ENCODE peak calls at places on chromosome 16, in six cellular contexts. A is H1, G is mesendoderm, E is IMR-90, B is neuronal stem cell, P is mesenchymal stem cell. U is an unnamed sample.

GRCh38 chr16:23365602-23366240 is 63.6 kb downstream of the SCNN1B start:
- DNase-seq in E (no peak), B (no peak), P (no peak), G (peak; percentile 23), A (no peak), U (no peak)

GRCh38 chr16:83345846-83346245 is 461.9 kb upstream of the HSBP1 start:
- DNase-seq in G (peak; percentile 82), A (no peak), E (no peak), B (no peak), P (no peak), U (no peak)

GRCh38 chr16:63744077-63744874 is 1377.6 kb downstream of the CDH11 start:
- DNase-seq in B (no peak), G (no peak), E (no peak), P (no peak), A (no peak), U (no peak)

GRCh38 chr16:24955975-24956731 is 59.0 kb downstream of the ARHGAP17 start:
- DNase-seq in A (no peak), P (no peak), E (no peak), G (no peak), B (no peak), U (no peak)

GRCh38 chr16:24700549-24701392 is 28.7 kb upstream of the TNRC6A start:
- DNase-seq in E (peak; percentile 98), G (peak; percentile 95), A (peak; percentile 58), B (no peak), P (peak; percentile 94), U (peak; percentile 77)

GRCh38 chr16:77499373-77500285 is 64.8 kb upstream of the ADAMTS18 start:
- DNase-seq in G (no peak), A (no peak), B (no peak), P (peak; percentile 8), E (no peak), U (no peak)

GRCh38 chr16:77834600-77834963 is 46.2 kb downstream of the VAT1L start:
- DNase-seq in P (peak; percentile 85), G (peak; percentile 94), A (no peak), E (peak; percentile 97), B (no peak), U (no peak)

GRCh38 chr16:19118938-19119431 is 5.2 kb downstream of the ITPRIPL2 start:
- DNase-seq in P (peak; percentile 98), G (no peak), A (no peak), B (no peak), E (peak; percentile 95), U (no peak)

GRCh38 chr16:1488054-1488601 is 616 bp downstream of the PTX4 start:
- DNase-seq in G (no peak), A (no peak), P (no peak), B (no peak), E (no peak), U (no peak)

GRCh38 chr16:67184453-67185002 is 765 bp upstream of the MATCAP1 start:
- DNase-seq in E (no peak), A (no peak), B (no peak), G (peak; percentile 36), P (no peak), U (no peak)

GRCh38 chr16:89318430-89318758 is 100.9 kb downstream of the ZNF778 start:
- DNase-seq in B (no peak), P (no peak), G (no peak), E (no peak), A (no peak), U (no peak)

GRCh38 chr16:89317729-89318429 is 100.4 kb downstream of the ZNF778 start:
- DNase-seq in P (no peak), G (no peak), A (no peak), B (no peak), E (no peak), U (no peak)

GRCh38 chr16:89316701-89317100 is 99.2 kb downstream of the ZNF778 start:
- DNase-seq in A (no peak), P (no peak), B (no peak), E (no peak), G (no peak), U (no peak)

GRCh38 chr16:89315791-89316581 is 98.5 kb downstream of the ZNF778 start:
- DNase-seq in A (no peak), P (peak; percentile 86), G (no peak), B (no peak), E (peak; percentile 89), U (no peak)

GRCh38 chr16:89317101-89317671 is 99.7 kb downstream of the ZNF778 start:
- DNase-seq in P (no peak), E (no peak), B (no peak), G (no peak), A (no peak), U (no peak)
- H2BK15ac ChIP-seq in P (peak overlapping the region; percentile 60), E (peak overlapping the region; percentile 11), B (no peak overlapping the region), G (no peak overlapping the region), A (no peak overlapping the region), U (no peak overlapping the region)

DNA sequence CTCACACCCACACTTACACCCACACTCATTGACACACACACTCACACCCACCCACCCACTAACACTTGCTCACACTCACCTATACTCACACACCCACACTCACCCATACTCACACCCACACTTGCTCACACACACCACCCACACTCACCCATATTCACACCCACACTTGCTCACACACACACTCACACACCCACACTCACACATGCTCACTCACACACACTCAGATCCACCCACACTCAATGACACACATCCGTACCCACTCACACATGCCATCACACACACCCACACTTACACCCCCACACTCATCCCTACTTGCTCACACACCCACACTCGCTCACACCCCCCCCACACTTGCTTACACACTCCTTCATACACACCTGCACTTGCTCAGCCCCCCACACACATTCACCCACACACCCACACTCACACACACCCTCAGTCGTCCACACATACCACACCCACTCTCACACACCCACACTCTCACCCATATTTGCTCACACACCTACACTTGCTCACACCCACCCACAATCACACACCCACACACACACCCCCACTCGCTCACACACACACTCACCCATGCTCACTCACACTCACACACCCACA is 321.1 kb upstream of the N4BP1 start:
- DNase-seq in G (no peak), P (no peak), A (no peak), B (no peak), E (no peak), U (no peak)
- H3K23ac ChIP-seq in G (no peak overlapping the region), P (no peak overlapping the region), A (no peak overlapping the region), B (peak overlapping the region; percentile 40), E (no peak overlapping the region), U (no peak overlapping the region)

GRCh38 chr16:10959161-10959560 is 14.8 kb downstream of the CLEC16A start:
- DNase-seq in B (no peak), A (no peak), P (peak; percentile 75), G (no peak), E (peak; percentile 82), U (no peak)

GRCh38 chr16:10957771-10958486 is 13.6 kb downstream of the CLEC16A start:
- DNase-seq in P (peak; percentile 75), E (peak; percentile 59), G (no peak), B (no peak), A (no peak), U (no peak)

GRCh38 chr16:10950393-10950792 is 6.0 kb downstream of the CLEC16A start:
- DNase-seq in E (no peak), B (no peak), A (no peak), P (peak; percentile 56), G (peak; percentile 52), U (no peak)

GRCh38 chr16:10951016-10951415 is 6.7 kb downstream of the CLEC16A start:
- DNase-seq in B (no peak), P (peak; percentile 73), A (no peak), E (peak; percentile 59), G (peak; percentile 38), U (no peak)

GRCh38 chr16:10954903-10955302 is 10.5 kb downstream of the CLEC16A start:
- DNase-seq in E (no peak), A (no peak), G (no peak), B (no peak), P (no peak), U (no peak)
- H2BK120ac ChIP-seq in E (no peak overlapping the region), A (no peak overlapping the region), G (no peak overlapping the region), B (no peak overlapping the region), P (no peak overlapping the region), U (no peak overlapping the region)

DNA sequence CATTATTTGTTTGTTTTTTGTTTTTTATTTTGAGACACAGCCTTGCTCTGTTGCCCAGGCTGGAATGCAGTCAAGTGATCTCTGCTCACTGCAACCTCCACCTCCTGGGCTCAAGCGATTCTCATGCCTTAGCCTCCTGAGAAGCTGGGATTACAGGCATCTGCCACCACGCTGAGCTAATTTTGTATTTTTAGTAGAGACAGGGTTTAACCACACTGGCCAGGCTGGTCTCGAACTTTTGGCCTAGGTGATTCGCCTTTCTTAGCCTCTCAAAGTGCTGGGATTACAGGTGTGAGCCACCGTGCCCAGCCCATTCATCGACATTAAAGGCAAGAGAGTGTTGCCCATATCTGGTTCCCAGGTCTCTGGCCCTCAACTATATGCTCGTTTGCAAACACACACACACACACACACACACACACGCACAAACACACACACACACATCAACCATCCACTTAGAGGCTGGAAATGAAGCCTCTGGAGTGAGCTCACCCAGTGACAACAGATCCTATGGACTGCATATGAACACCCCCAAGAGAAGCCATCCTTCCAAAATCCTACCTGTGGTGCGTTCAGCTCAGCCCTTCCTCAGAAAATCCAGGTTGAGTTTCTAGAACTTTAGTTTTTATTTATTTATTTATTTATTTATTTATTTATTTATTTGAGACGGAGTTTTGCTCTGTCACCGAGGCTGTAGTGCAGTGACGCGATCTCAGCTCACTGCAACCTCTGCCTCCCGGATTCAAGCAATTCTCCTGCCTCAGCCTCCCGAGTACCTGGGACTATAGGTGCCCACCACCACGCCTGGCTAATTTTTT is 12.3 kb upstream of the SEPHS2 start:
- DNase-seq in P (no peak), B (no peak), G (no peak), E (no peak), A (no peak), U (no peak)
- H2BK15ac ChIP-seq in P (no peak overlapping the region), B (no peak overlapping the region), G (no peak overlapping the region), E (no peak overlapping the region), A (no peak overlapping the region), U (no peak overlapping the region)